ENCODE peak calls at places on chromosome 16, in ten cellular contexts. W is activated CD4-positive, alpha-beta T cell treated with anti-CD3 and anti-CD28 coated beads, Interleukin-2, amount 50 U/mL, for 1 hour; A is ovary; G is activated T-cell treated with anti-CD3 and anti-CD28 coated beads for 1 hour; B is HuH-7; Z is upper lobe of left lung; K is CD4-positive, alpha-beta T cell; H is stimulated activated CD8-positive, alpha-beta memory T cell treated with anti-CD3 and anti-CD28 coated beads, Interleukin-7, amount 100 ng/mL, for 1 hour; F is caudate nucleus; X is activated B cell treated with CpG ODN at 0.5 μM for 24 hours. T is an unnamed sample.

GRCh38 chr16:68059804-68060203 is 25.4 kb upstream of the NFATC3 start:
- DNase-seq in W (no peak), A (no peak), G (no peak), B (no peak), Z (no peak), K (no peak), H (no peak), F (no peak), X (no peak), T (no peak)

GRCh38 chr16:87492721-87493554 is at the start of gene ZCCHC14:
- DNase-seq in W (peak), A (peak), G (peak), B (peak), Z (peak), K (peak), H (peak), F (peak), X (peak), T (peak)

GRCh38 chr16:85329059-85329812 is 217.0 kb upstream of the CIBAR2 start:
- DNase-seq in W (no peak), A (peak), G (no peak), B (no peak), Z (no peak), K (no peak), H (no peak), F (no peak), X (no peak), T (peak)

GRCh38 chr16:67993207-67994036 is 5.9 kb downstream of the DPEP2 start:
- DNase-seq in W (peak), A (peak), G (peak), B (peak), Z (peak), K (peak), H (peak), F (peak), X (peak), T (peak)

GRCh38 chr16:2033057-2033911 is 6.6 kb downstream of the NHERF2 start:
- DNase-seq in W (no peak), A (peak), G (no peak), B (no peak), Z (peak), K (no peak), H (no peak), F (peak), X (no peak), T (no peak)

GRCh38 chr16:4115209-4115940 is 867 bp downstream of the ADCY9 start:
- DNase-seq in W (peak), A (peak), G (peak), B (peak), Z (peak), K (peak), H (no peak), F (no peak), X (peak), T (peak)

GRCh38 chr16:74073471-74073870 is 223.1 kb upstream of the PSMD7 start:
- DNase-seq in W (no peak), A (no peak), G (no peak), B (no peak), Z (no peak), K (no peak), H (no peak), F (no peak), X (no peak), T (no peak)

GRCh38 chr16:46736695-46737094 is 11.4 kb downstream of the MYLK3 start:
- DNase-seq in W (no peak), A (no peak), G (no peak), B (no peak), Z (no peak), K (no peak), H (no peak), F (no peak), X (no peak), T (no peak)

GRCh38 chr16:1946495-1947368 is 3.7 kb upstream of the MSRB1 start:
- DNase-seq in W (no peak), A (no peak), G (no peak), B (no peak), Z (no peak), K (no peak), H (no peak), F (no peak), X (no peak), T (no peak)

GRCh38 chr16:48395375-48395774 is 10.2 kb upstream of the SIAH1 start:
- DNase-seq in W (no peak), A (no peak), G (no peak), B (no peak), Z (no peak), K (no peak), H (no peak), F (no peak), X (no peak), T (no peak)

GRCh38 chr16:47519037-47519436 is 57.9 kb downstream of the PHKB start:
- DNase-seq in W (no peak), A (no peak), G (no peak), B (no peak), Z (no peak), K (no peak), H (no peak), F (no peak), X (no peak), T (no peak)

GRCh38 chr16:89710709-89711564 is 9.4 kb upstream of the SPATA2L start:
- DNase-seq in W (no peak), A (no peak), G (no peak), B (no peak), Z (no peak), K (no peak), H (no peak), F (no peak), X (no peak), T (no peak)

GRCh38 chr16:58299757-58300349 is 5.0 kb upstream of the PRSS54 start:
- DNase-seq in W (no peak), A (no peak), G (no peak), B (peak), Z (no peak), K (no peak), H (no peak), F (no peak), X (no peak), T (no peak)

GRCh38 chr16:3266873-3267537 is 10.6 kb upstream of the MEFV start:
- DNase-seq in W (no peak), A (no peak), G (no peak), B (no peak), Z (no peak), K (no peak), H (no peak), F (no peak), X (no peak), T (peak)

GRCh38 chr16:15487336-15488284 is 53.2 kb downstream of the BMERB1 start:
- DNase-seq in W (no peak), A (no peak), G (no peak), B (no peak), Z (no peak), K (no peak), H (no peak), F (no peak), X (no peak), T (no peak)

GRCh38 chr16:67936124-67936875 is at the start of gene PSMB10:
- DNase-seq in W (peak), A (peak), G (peak), B (peak), Z (peak), K (peak), H (no peak), F (no peak), X (peak), T (peak)

GRCh38 chr16:2968368-2968737 is 795 bp upstream of the PAQR4 start:
- DNase-seq in W (no peak), A (no peak), G (no peak), B (no peak), Z (no peak), K (no peak), H (no peak), F (no peak), X (no peak), T (no peak)

GRCh38 chr16:81277681-81278080 is 37.1 kb upstream of the GAN start:
- DNase-seq in W (no peak), A (no peak), G (no peak), B (no peak), Z (peak), K (no peak), H (no peak), F (no peak), X (no peak), T (no peak)

GRCh38 chr16:54437361-54437760 is 150.8 kb upstream of the IRX3 start:
- DNase-seq in W (no peak), A (no peak), G (no peak), B (no peak), Z (no peak), K (no peak), H (no peak), F (no peak), X (no peak), T (no peak)

GRCh38 chr16:86986136-86986535 is 331.1 kb downstream of the C16orf95 start:
- DNase-seq in W (no peak), A (no peak), G (no peak), B (no peak), Z (no peak), K (no peak), H (no peak), F (no peak), X (no peak), T (no peak)

GRCh38 chr16:85556456-85557082 is 56.6 kb upstream of the GSE1 start:
- DNase-seq in W (peak), A (peak), G (peak), B (peak), Z (peak), K (peak), H (no peak), F (no peak), X (peak), T (no peak)

GRCh38 chr16:2027024-2028010 is 615 bp downstream of the NHERF2 start:
- DNase-seq in W (no peak), A (peak), G (no peak), B (no peak), Z (no peak), K (no peak), H (no peak), F (no peak), X (no peak), T (no peak)

GRCh38 chr16:47904691-47905090 is 251.1 kb downstream of the ABCC12 start:
- DNase-seq in W (no peak), A (no peak), G (no peak), B (no peak), Z (no peak), K (no peak), H (no peak), F (no peak), X (no peak), T (no peak)

GRCh38 chr16:28297784-28298510 is 5.6 kb downstream of the SBK1 start:
- DNase-seq in W (no peak), A (no peak), G (no peak), B (no peak), Z (peak), K (no peak), H (no peak), F (no peak), X (no peak), T (no peak)

GRCh38 chr16:81693047-81693446 is 86.0 kb upstream of the PLCG2 start:
- DNase-seq in W (no peak), A (no peak), G (no peak), B (no peak), Z (no peak), K (no peak), H (no peak), F (no peak), X (no peak), T (no peak)

GRCh38 chr16:50614956-50615727 is 66.0 kb downstream of the SNX20 start:
- DNase-seq in W (no peak), A (no peak), G (no peak), B (no peak), Z (no peak), K (no peak), H (no peak), F (no peak), X (no peak), T (no peak)

GRCh38 chr16:87072101-87072500 is 245.1 kb downstream of the C16orf95 start:
- DNase-seq in W (no peak), A (no peak), G (no peak), B (no peak), Z (no peak), K (no peak), H (no peak), F (no peak), X (no peak), T (no peak)

GRCh38 chr16:86492267-86492960 is 17.9 kb upstream of the FOXF1 start:
- DNase-seq in W (no peak), A (no peak), G (no peak), B (no peak), Z (no peak), K (no peak), H (no peak), F (no peak), X (no peak), T (no peak)

GRCh38 chr16:55470533-55471371 is 8.2 kb upstream of the MMP2 start:
- DNase-seq in W (no peak), A (no peak), G (no peak), B (no peak), Z (no peak), K (no peak), H (no peak), F (no peak), X (no peak), T (no peak)

GRCh38 chr16:83915491-83915890 is 16.6 kb downstream of the MLYCD start:
- DNase-seq in W (no peak), A (no peak), G (no peak), B (no peak), Z (no peak), K (no peak), H (no peak), F (no peak), X (no peak), T (no peak)

GRCh38 chr16:1747934-1748333 is 23.4 kb downstream of the NME3 start:
- DNase-seq in W (no peak), A (no peak), G (no peak), B (no peak), Z (no peak), K (no peak), H (no peak), F (no peak), X (no peak), T (no peak)

GRCh38 chr16:47965439-47965838 is 190.4 kb downstream of the ABCC12 start:
- DNase-seq in W (no peak), A (no peak), G (no peak), B (no peak), Z (no peak), K (no peak), H (no peak), F (no peak), X (no peak), T (peak)

GRCh38 chr16:83441523-83441922 is 366.3 kb upstream of the HSBP1 start:
- DNase-seq in W (no peak), A (no peak), G (no peak), B (no peak), Z (no peak), K (no peak), H (no peak), F (no peak), X (no peak), T (no peak)

GRCh38 chr16:49012961-49013726 is 268.5 kb downstream of the CBLN1 start:
- DNase-seq in W (no peak), A (peak), G (no peak), B (no peak), Z (no peak), K (no peak), H (no peak), F (no peak), X (no peak), T (no peak)

GRCh38 chr16:88711750-88712340 is 5.5 kb downstream of the CTU2 start:
- DNase-seq in W (no peak), A (no peak), G (no peak), B (no peak), Z (no peak), K (no peak), H (no peak), F (no peak), X (no peak), T (no peak)

GRCh38 chr16:67885545-67885944 is 860 bp downstream of the NRN1L start:
- DNase-seq in W (no peak), A (no peak), G (no peak), B (no peak), Z (no peak), K (no peak), H (no peak), F (no peak), X (no peak), T (no peak)